ENCODE peak calls at places on chromosomes 7 and 10, in eight cellular contexts. F is epithelial cell of esophagus; L is Peyer's patch; N is Kasumi-1; D is progenitor cell of endocrine pancreas; A is stimulated activated CD8-positive, alpha-beta memory T cell treated with anti-CD3 and anti-CD28 coated beads, Interleukin-2, amount 100 ng/mL, for 48 hours; H is HuH-7.5; S is NCI-H2081. X is an unnamed sample.

GRCh38 chr7:125529237-125529636 is 599.6 kb upstream of the POT1 start:
- DNase-seq in F (peak), L (no peak), N (no peak), D (no peak), A (no peak), H (no peak), S (no peak), X (no peak)

GRCh38 chr10:13346280-13346819 is 1.7 kb downstream of the SEPHS1 start:
- DNase-seq in F (peak), L (no peak), N (no peak), D (no peak), A (no peak), H (peak), S (peak), X (no peak)

GRCh38 chr10:118977864-118978263 is 51.6 kb upstream of the NANOS1 start:
- DNase-seq in F (no peak), L (no peak), N (no peak), D (no peak), A (no peak), H (no peak), S (no peak), X (no peak)

GRCh38 chr10:28367865-28368541 is 65.1 kb upstream of the MPP7 start:
- DNase-seq in F (peak), L (no peak), N (peak), D (no peak), A (peak), H (no peak), S (no peak), X (no peak)

GRCh38 chr10:89829262-89829886 is 128.0 kb downstream of the KIF20B start:
- DNase-seq in F (no peak), L (no peak), N (no peak), D (no peak), A (no peak), H (no peak), S (no peak), X (no peak)

GRCh38 chr7:128874140-128875031 is 11.7 kb downstream of the ATP6V1F start:
- DNase-seq in F (no peak), L (peak), N (no peak), D (no peak), A (no peak), H (no peak), S (peak), X (no peak)

GRCh38 chr7:191105-192034 is 1.0 kb upstream of the FAM20C start:
- DNase-seq in F (peak), L (no peak), N (peak), D (no peak), A (no peak), H (peak), S (peak), X (peak)

GRCh38 chr7:158803226-158803944 is 25.9 kb downstream of the ESYT2 start:
- DNase-seq in F (peak), L (no peak), N (no peak), D (no peak), A (no peak), H (no peak), S (no peak), X (no peak)

GRCh38 chr7:1852781-1853618 is 182.9 kb downstream of the ELFN1 start:
- DNase-seq in F (no peak), L (peak), N (no peak), D (no peak), A (no peak), H (no peak), S (no peak), X (no peak)

GRCh38 chr10:47036771-47037170 is 125.5 kb downstream of the PTPN20 start:
- DNase-seq in F (no peak), L (peak), N (no peak), D (no peak), A (no peak), H (no peak), S (no peak), X (no peak)

GRCh38 chr10:26157734-26158133 is 58.8 kb upstream of the GAD2 start:
- DNase-seq in F (no peak), L (no peak), N (no peak), D (no peak), A (no peak), H (no peak), S (no peak), X (no peak)

GRCh38 chr7:69373171-69374035 is 224.9 kb upstream of the AUTS2 start:
- DNase-seq in F (no peak), L (no peak), N (no peak), D (no peak), A (no peak), H (no peak), S (no peak), X (no peak)

GRCh38 chr10:133292919-133293809 is 15.5 kb downstream of the TUBGCP2 start:
- DNase-seq in F (peak), L (no peak), N (peak), D (no peak), A (no peak), H (no peak), S (no peak), X (peak)

GRCh38 chr7:16649196-16649595 is 3.2 kb downstream of the BZW2 start:
- DNase-seq in F (peak), L (no peak), N (no peak), D (no peak), A (no peak), H (no peak), S (no peak), X (no peak)

GRCh38 chr10:80272793-80273522 is 16.5 kb downstream of the MAT1A start:
- DNase-seq in F (no peak), L (no peak), N (no peak), D (no peak), A (no peak), H (peak), S (no peak), X (no peak)

GRCh38 chr7:96614154-96614867 is 95.3 kb downstream of the SEM1 start:
- DNase-seq in F (no peak), L (no peak), N (no peak), D (no peak), A (no peak), H (no peak), S (no peak), X (no peak)

GRCh38 chr7:2251841-2252771 is 10.1 kb downstream of the NUDT1 start:
- DNase-seq in F (no peak), L (no peak), N (no peak), D (no peak), A (no peak), H (no peak), S (no peak), X (no peak)

GRCh38 chr7:130371059-130371458 is 9.2 kb upstream of the CPA1 start:
- DNase-seq in F (peak), L (no peak), N (no peak), D (no peak), A (no peak), H (no peak), S (no peak), X (no peak)

GRCh38 chr7:115352375-115352774 is 430.5 kb downstream of the MDFIC start:
- DNase-seq in F (peak), L (no peak), N (no peak), D (no peak), A (no peak), H (no peak), S (no peak), X (no peak)

X was measured in 8988T.